ENCODE peak calls at places on chromosomes 2 and 18, in nine cellular contexts. E, I, W, T, O, S, L, J and N are unnamed samples. For H3K27me3 and H3K4me1, the result is how much of the 10 kb centered on the place peaks cover.

GRCh38 chr2:32235315-32235714 is 29.4 kb downstream of the NLRC4 start:
- DNase-seq in W (no peak), J (no peak), E (no peak), I (no peak), T (no peak), S (peak), O (no peak), L (no peak), N (peak)

GRCh38 chr18:26429535-26429934 is 118.8 kb downstream of the KCTD1 start:
- DNase-seq in O (peak), S (no peak), I (no peak), L (peak), W (no peak), J (no peak), E (peak), T (no peak), N (peak)

GRCh38 chr2:150162241-150162942 is 325.1 kb downstream of the RND3 start:
- DNase-seq in O (no peak), L (no peak), J (no peak), W (no peak), T (no peak), E (no peak), I (no peak), S (no peak), N (no peak)

GRCh38 chr2:7730449-7730848 is 813.2 kb downstream of the RNF144A start:
- DNase-seq in L (no peak), W (no peak), J (no peak), S (no peak), O (no peak), I (no peak), E (no peak), T (no peak), N (no peak)

GRCh38 chr2:148867079-148867769 is 7.8 kb upstream of the KIF5C start:
- DNase-seq in I (no peak), S (no peak), O (no peak), T (no peak), E (no peak), J (no peak), W (no peak), L (no peak), N (no peak)

GRCh38 chr2:144516981-144517824 is 2.7 kb downstream of the ZEB2 start:
- DNase-seq in I (peak), W (peak), O (peak), L (peak), T (peak), E (no peak), J (peak), S (peak), N (peak)

GRCh38 chr2:141820893-141821292 is 309.9 kb downstream of the LRP1B start:
- DNase-seq in J (no peak), S (peak), L (no peak), O (no peak), I (no peak), W (no peak), E (no peak), T (no peak), N (no peak)

GRCh38 chr2:170165129-170165528 is 12.8 kb upstream of the MYO3B start:
- DNase-seq in I (no peak), L (no peak), J (no peak), E (no peak), W (no peak), S (no peak), T (no peak), O (no peak), N (no peak)

GRCh38 chr2:195612515-195613495 is 44.2 kb upstream of the SLC39A10 start:
- DNase-seq in I (no peak), S (peak), J (no peak), L (no peak), T (no peak), O (peak), W (no peak), E (no peak), N (peak)

GRCh38 chr18:25055076-25055475 is 296.9 kb downstream of the ZNF521 start:
- DNase-seq in W (no peak), S (no peak), L (no peak), E (no peak), J (no peak), T (no peak), I (no peak), O (no peak), N (no peak)

GRCh38 chr2:223692227-223692947 is 90.2 kb upstream of the SCG2 start:
- DNase-seq in I (no peak), E (peak), O (peak), T (no peak), S (peak), J (no peak), L (peak), W (peak), N (peak)

GRCh38 chr2:242010567-242011513 is 141.3 kb downstream of the RTP5 start:
- DNase-seq in E (no peak), L (no peak), J (peak), S (no peak), O (no peak), W (peak), T (no peak), I (peak), N (peak)

GRCh38 chr2:86249176-86249842 is 50.1 kb downstream of the MRPL35 start:
- DNase-seq in J (no peak), I (peak), E (peak), O (no peak), W (no peak), T (no peak), S (no peak), L (peak), N (peak)

GRCh38 chr2:10911291-10912075 is at the start of gene KCNF1:
- DNase-seq in E (no peak), O (peak), L (no peak), S (peak), J (no peak), I (no peak), T (no peak), W (no peak), N (no peak)

GRCh38 chr2:111972955-111973565 is 74.7 kb downstream of the MERTK start:
- DNase-seq in E (no peak), S (no peak), W (peak), I (peak), O (peak), T (no peak), J (no peak), L (peak), N (no peak)

GRCh38 chr2:102619414-102620319 is at the start of gene SLC9A2:
- DNase-seq in W (peak), L (no peak), J (no peak), O (peak), T (no peak), S (peak), E (no peak), I (no peak), N (no peak)

GRCh38 chr2:171878481-171878993 is 15.5 kb downstream of the SLC25A12 start:
- DNase-seq in S (no peak), E (no peak), J (peak), I (no peak), T (no peak), L (peak), O (peak), W (no peak), N (peak)

GRCh38 chr18:48475635-48476549 is 62.9 kb upstream of the CTIF start:
- DNase-seq in L (peak), E (peak), O (peak), T (no peak), W (peak), J (peak), S (peak), I (peak), N (peak)

GRCh38 chr2:26086155-26086634 is 52.3 kb downstream of the RAB10 start:
- DNase-seq in E (peak), L (no peak), I (no peak), J (no peak), S (no peak), T (no peak), O (no peak), W (no peak), N (peak)

GRCh38 chr2:106560773-106561172 is 73.6 kb downstream of the CD8B2 start:
- DNase-seq in J (no peak), E (no peak), S (no peak), W (no peak), I (no peak), L (no peak), T (no peak), O (no peak), N (no peak)

DNA sequence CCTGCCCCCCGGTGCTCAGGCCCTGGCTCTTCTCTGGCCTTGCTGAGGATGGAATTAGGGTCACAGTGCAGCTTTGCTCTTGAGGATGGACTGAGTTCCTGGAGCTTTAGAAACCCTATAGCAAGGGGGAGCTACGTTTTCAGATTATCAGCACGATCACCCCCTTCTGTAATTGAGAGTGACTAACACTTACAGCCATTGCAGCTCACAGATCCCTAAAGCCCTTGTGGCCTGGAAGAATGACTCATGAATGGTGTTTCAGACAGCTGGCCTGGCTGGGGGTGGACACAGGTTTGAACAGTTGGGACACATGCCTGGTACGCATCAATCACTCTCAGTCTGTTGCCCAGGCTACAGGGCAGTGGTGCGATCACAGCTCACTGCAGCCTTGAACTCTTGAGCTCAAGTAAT is 79.7 kb upstream of the IGFBP5 start:
- DNase-seq in S (no peak), J (peak), O (peak), E (peak), W (no peak), I (peak), T (no peak), L (peak), N (peak)
- H3K27ac ChIP-seq in S (no peak), J (peak), O (peak), E (no peak), W (peak), I (peak), T (no peak), L (no peak), N (no peak)

GRCh38 chr18:58136865-58137264 is 92.8 kb downstream of the NEDD4L start:
- DNase-seq in J (no peak), O (no peak), S (no peak), L (no peak), E (no peak), W (no peak), I (no peak), T (no peak), N (no peak)
- H3K27me3 ChIP-seq in J (under half), O (under half), S (under half), L (under half), E (under half), W (under half), I (under half), T (under half), N (under half)

GRCh38 chr18:11362856-11363255 is 213.5 kb upstream of the PIEZO2 start:
- DNase-seq in S (no peak), W (no peak), O (no peak), E (no peak), T (no peak), L (no peak), J (no peak), I (no peak), N (no peak)
- H3K4me1 ChIP-seq in S (under half), W (under half), O (under half), E (under half), T (under half), L (under half), J (under half), I (under half), N (under half)

GRCh38 chr2:233461481-233461891 is 105.1 kb downstream of the USP40 start:
- DNase-seq in W (no peak), O (no peak), T (no peak), J (no peak), I (no peak), S (no peak), E (no peak), L (no peak), N (no peak)
- H3K27ac ChIP-seq in W (no peak), O (no peak), T (no peak), J (no peak), I (no peak), S (no peak), E (no peak), L (no peak), N (no peak)

GRCh38 chr2:20999906-21000645 is 43.8 kb downstream of the APOB start:
- DNase-seq in J (no peak), T (no peak), L (no peak), W (no peak), E (no peak), I (no peak), O (no peak), S (no peak), N (no peak)
- H3K27me3 ChIP-seq in J (under half), T (under half), L (under half), W (under half), E (under half), I (under half), O (under half), S (under half), N (under half)

DNA sequence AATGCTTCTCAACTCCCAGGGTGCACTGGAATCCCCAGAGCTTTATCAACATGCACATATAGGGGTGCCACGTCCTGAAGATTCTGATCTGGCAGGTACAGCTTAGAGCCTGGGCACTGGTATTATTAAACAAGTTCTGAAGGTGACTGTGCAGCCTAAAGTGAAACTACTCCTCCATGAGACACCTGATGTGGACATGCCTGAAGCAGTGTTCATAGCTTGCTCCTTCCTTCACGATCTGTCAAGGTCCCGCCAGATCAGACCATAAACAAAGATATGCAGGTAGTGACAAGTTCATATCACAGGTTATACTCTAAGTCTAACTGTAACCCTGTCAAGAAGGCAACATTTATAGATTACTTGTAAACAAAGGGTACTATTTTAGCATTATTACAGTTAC is 65.3 kb upstream of the DNER start:
- DNase-seq in I (no peak), E (no peak), T (no peak), S (no peak), W (no peak), J (no peak), O (no peak), L (no peak), N (peak)
- H3K4me1 ChIP-seq in I (under half), E (under half), T (under half), S (under half), W (under half), J (under half), O (under half), L (under half), N (under half)